ENCODE peak calls at places on chromosome 10, in seven cellular contexts. B is heart left ventricle; E is cardiac fibroblast; N is fibroblast of pulmonary artery; C is AG10803; K is CD8-positive, alpha-beta T cell; Y is epithelial cell of esophagus. Q is an unnamed sample.

GRCh38 chr10:16794005-16794404 is 23.2 kb downstream of the RSU1 start:
- DNase-seq in K (no peak), C (no peak), B (no peak), Y (no peak), N (no peak), E (no peak), Q (no peak)

GRCh38 chr10:3750884-3751283 is 34.1 kb downstream of the KLF6 start:
- DNase-seq in N (peak; percentile 82), C (no peak), E (peak; percentile 65), B (no peak), K (no peak), Y (no peak), Q (no peak)

GRCh38 chr10:790821-791551 is 101.5 kb upstream of the DIP2C start:
- DNase-seq in B (no peak), C (no peak), Y (no peak), K (no peak), N (no peak), E (no peak), Q (no peak)

GRCh38 chr10:14369881-14370280 is 39.2 kb upstream of the FRMD4A start:
- DNase-seq in Y (no peak), E (no peak), N (no peak), B (no peak), C (no peak), K (no peak), Q (no peak)

GRCh38 chr10:75403144-75404022 is 1.8 kb upstream of the ZNF503 start:
- DNase-seq in B (peak; percentile 38), N (no peak), C (peak; percentile 28), E (no peak), K (no peak), Y (peak; percentile 65), Q (peak; percentile 55)

GRCh38 chr10:70894416-70894815 is 6.1 kb upstream of the PCBD1 start:
- DNase-seq in Y (no peak), C (no peak), K (no peak), B (no peak), N (no peak), E (no peak), Q (no peak)

GRCh38 chr10:15460661-15461060 is 89.6 kb upstream of the FAM171A1 start:
- DNase-seq in K (no peak), B (no peak), N (no peak), C (peak; percentile 38), E (no peak), Y (no peak), Q (peak; percentile 53)

GRCh38 chr10:68348265-68348741 is 15.6 kb upstream of the PBLD start:
- DNase-seq in Y (peak; percentile 61), C (peak; percentile 54), E (peak; percentile 61), N (peak; percentile 69), B (no peak), K (peak; percentile 44), Q (peak; percentile 78)

GRCh38 chr10:29081971-29082699 is 206.7 kb upstream of the LYZL1 start:
- DNase-seq in N (no peak), Y (no peak), B (no peak), C (no peak), E (no peak), K (no peak), Q (no peak)

GRCh38 chr10:126375926-126376554 is 12.2 kb downstream of the ADAM12 start:
- DNase-seq in E (no peak), N (no peak), C (no peak), K (no peak), B (no peak), Y (peak; percentile 54), Q (peak; percentile 34)

GRCh38 chr10:87656431-87657072 is 3.1 kb upstream of the PAPSS2 start:
- DNase-seq in Y (peak; percentile 45), N (peak; percentile 74), E (peak; percentile 70), K (peak; percentile 8), B (no peak), C (peak; percentile 44), Q (no peak)

GRCh38 chr10:17663450-17663849 is 19.5 kb downstream of the STAM start:
- DNase-seq in C (no peak), E (no peak), N (no peak), B (no peak), K (no peak), Y (no peak), Q (no peak)

GRCh38 chr10:33134011-33134751 is 176.2 kb upstream of the ITGB1 start:
- DNase-seq in Y (peak; percentile 100), K (peak; percentile 51), B (no peak), N (peak; percentile 79), C (peak; percentile 85), E (peak; percentile 82), Q (peak; percentile 89)

GRCh38 chr10:2921956-2922680 is 145.2 kb upstream of the PFKP start:
- DNase-seq in K (no peak), Y (no peak), C (no peak), B (no peak), N (no peak), E (no peak), Q (no peak)

GRCh38 chr10:43846187-43846680 is 197.6 kb upstream of the ZNF32 start:
- DNase-seq in Y (no peak), K (peak; percentile 17), B (peak; percentile 45), E (peak; percentile 70), N (peak; percentile 60), C (peak; percentile 92), Q (peak; percentile 80)

GRCh38 chr10:126634915-126635314 is 35.6 kb downstream of the C10orf90 start:
- DNase-seq in K (no peak), E (no peak), B (no peak), Y (peak; percentile 77), N (no peak), C (no peak), Q (peak; percentile 45)

GRCh38 chr10:105834261-105835059 is 1193.4 kb downstream of the SORCS3 start:
- DNase-seq in E (no peak), C (no peak), N (peak; percentile 7), B (no peak), K (no peak), Y (no peak), Q (no peak)

GRCh38 chr10:22713853-22714523 is 390 bp downstream of the PIP4K2A start:
- DNase-seq in N (peak; percentile 28), K (peak; percentile 45), E (peak; percentile 35), B (peak; percentile 29), C (peak; percentile 27), Y (no peak), Q (no peak)

GRCh38 chr10:95264227-95265051 is 26.4 kb downstream of the PDLIM1 start:
- DNase-seq in E (no peak), C (no peak), Y (peak; percentile 96), B (no peak), K (no peak), N (no peak), Q (no peak)

DNA sequence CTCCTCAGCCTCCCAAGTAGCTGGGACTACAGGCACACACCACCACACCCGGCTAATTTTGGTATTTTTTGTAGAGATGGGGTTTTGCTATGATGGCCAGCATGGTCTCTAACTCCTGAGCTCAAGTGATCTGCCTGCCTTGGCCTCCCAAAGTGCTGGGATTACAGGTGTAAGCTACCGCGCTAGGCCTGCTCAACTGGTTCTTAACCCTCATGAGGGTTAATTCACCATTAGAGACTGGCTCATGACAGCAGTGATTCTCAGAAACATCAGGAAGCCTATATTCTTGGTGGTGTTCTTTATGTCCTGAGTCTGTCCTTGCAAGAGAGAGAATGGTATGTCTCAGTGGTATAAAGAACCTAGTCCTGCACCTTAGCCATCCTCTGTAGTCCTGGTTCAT is 10.4 kb upstream of the NT5C2 start:
- DNase-seq in C (no peak), N (no peak), K (no peak), E (no peak), Y (peak; percentile 26), B (no peak), Q (no peak)
- H3K4me3 ChIP-seq in C (no peak overlapping the region), N (no peak overlapping the region), K (no peak overlapping the region), E (no peak overlapping the region), Y (no peak overlapping the region), B (no peak overlapping the region), Q (no peak overlapping the region)

GRCh38 chr10:79069325-79070090 is 742 bp downstream of the ZMIZ1 start:
- DNase-seq in N (peak; percentile 53), C (peak; percentile 46), B (peak; percentile 56), Y (peak; percentile 64), E (peak; percentile 61), K (peak; percentile 40), Q (no peak)

GRCh38 chr10:79070091-79070610 is 1.4 kb downstream of the ZMIZ1 start:
- DNase-seq in K (no peak), B (peak; percentile 68), E (peak; percentile 42), N (peak; percentile 27), Y (no peak), C (peak; percentile 64), Q (no peak)

GRCh38 chr10:79068203-79068561 is 584 bp upstream of the ZMIZ1 start:
- DNase-seq in Y (no peak), N (peak; percentile 17), B (peak; percentile 46), C (no peak), E (peak; percentile 26), K (peak; percentile 36), Q (no peak)

GRCh38 chr10:79067241-79068202 is 1.2 kb upstream of the ZMIZ1 start:
- DNase-seq in E (peak; percentile 95), K (peak; percentile 80), N (peak; percentile 94), Y (peak; percentile 92), C (peak; percentile 88), B (peak; percentile 93), Q (peak; percentile 85)

GRCh38 chr10:79068562-79069324 is at the start of gene ZMIZ1:
- DNase-seq in B (peak; percentile 91), E (peak; percentile 95), K (peak; percentile 80), Y (peak; percentile 94), C (peak; percentile 93), N (peak; percentile 92), Q (peak; percentile 97)
- TF ChIP-seq CTCF in B (no peak), E (no peak), K (no peak), Y (no peak), C (no peak), N (no peak), Q (peak; percentile 9)

DNA sequence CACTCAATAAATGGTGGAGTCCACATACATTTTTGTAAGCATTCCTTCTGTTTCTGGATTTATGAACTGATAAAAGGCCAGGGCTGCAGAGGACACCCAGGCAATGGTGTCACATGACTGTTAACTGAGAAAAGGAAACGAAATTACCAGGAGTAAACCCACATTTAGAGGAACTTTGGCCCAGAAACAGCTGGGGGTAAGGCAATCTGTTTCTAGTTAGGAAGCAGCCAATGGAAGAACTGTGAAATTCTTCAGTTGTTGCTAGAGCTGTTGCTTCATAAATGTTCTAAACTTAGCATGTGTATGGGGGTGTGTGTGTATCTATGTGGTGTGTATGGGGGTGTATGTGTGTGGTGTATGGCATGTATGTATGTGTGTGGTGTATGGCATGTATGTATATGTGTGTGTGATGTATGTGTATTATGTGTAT is 11.8 kb upstream of the PDCD4 start:
- DNase-seq in K (no peak), B (no peak), E (peak; percentile 87), C (peak; percentile 95), Y (no peak), N (peak; percentile 59), Q (peak; percentile 85)
- H3K4me3 ChIP-seq in K (no peak overlapping the region), B (no peak overlapping the region), E (no peak overlapping the region), C (no peak overlapping the region), Y (no peak overlapping the region), N (no peak overlapping the region), Q (no peak overlapping the region)

DNA sequence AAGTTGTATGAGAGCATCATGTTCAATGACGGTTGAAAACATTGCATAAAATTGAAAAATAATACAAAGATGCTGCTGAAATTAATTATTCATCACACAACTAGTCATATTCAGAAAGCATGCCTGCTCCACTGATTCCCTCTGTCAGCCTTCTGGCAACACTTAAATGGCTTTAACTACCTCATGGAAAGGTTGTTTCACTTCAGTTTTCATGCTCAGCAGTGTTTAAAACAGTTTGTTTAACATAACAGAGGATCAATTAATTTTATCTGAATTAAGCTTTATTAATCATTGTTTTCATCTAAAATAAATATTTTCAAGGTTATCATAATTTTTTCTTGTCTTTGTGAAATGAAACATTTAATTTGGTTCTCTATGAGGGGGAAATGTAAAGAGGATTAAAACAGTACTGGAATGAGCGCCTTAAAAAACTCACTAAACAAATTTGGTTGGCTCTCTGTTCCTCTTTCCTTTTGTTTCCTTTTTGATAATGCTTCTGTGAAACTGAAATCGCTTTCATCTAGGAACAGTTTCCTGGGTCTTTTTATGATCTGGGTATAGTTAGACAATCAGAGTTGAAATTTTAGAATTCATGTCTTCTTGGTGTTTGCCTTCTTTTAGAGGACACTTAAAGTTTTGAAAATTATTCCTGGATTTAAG is 427.4 kb downstream of the SH2D4B start:
- DNase-seq in N (no peak), K (no peak), C (no peak), Y (no peak), E (no peak), B (no peak), Q (no peak)
- TF ChIP-seq CTCF in N (no peak), K (no peak), C (no peak), Y (no peak), E (no peak), B (no peak), Q (no peak)